ENCODE peak calls at places on chromosomes 12 and 14, in six cellular contexts. V is fibroblast of mammary gland, E is heart left ventricle, Z is NB4, L is HFF-Myc, F is GM20000. S is an unnamed sample.

GRCh38 chr14:93114713-93115068 is 1.0 kb downstream of the ITPK1 start:
- DNase-seq in E (no peak), V (no peak), Z (no peak), L (no peak), F (no peak), S (no peak)

GRCh38 chr12:76020281-76020680 is 11.3 kb downstream of the PHLDA1 start:
- DNase-seq in F (no peak), V (peak), E (no peak), L (no peak), Z (peak), S (peak)

GRCh38 chr14:25537846-25538455 is 488.0 kb upstream of the STXBP6 start:
- DNase-seq in Z (peak), F (peak), E (no peak), L (no peak), V (peak), S (peak)

GRCh38 chr14:23306412-23307145 is at the start of gene BCL2L2:
- DNase-seq in F (peak), L (peak), V (peak), Z (peak), E (peak), S (peak)

GRCh38 chr14:86196476-86196875 is 666.5 kb downstream of the FLRT2 start:
- DNase-seq in Z (no peak), E (no peak), V (no peak), F (no peak), L (no peak), S (peak)

GRCh38 chr12:48000878-48001321 is 3.4 kb downstream of the COL2A1 start:
- DNase-seq in V (peak), E (peak), Z (peak), L (no peak), F (no peak), S (peak)

GRCh38 chr14:72892879-72893635 is 844 bp downstream of the DPF3 start:
- DNase-seq in Z (peak), V (no peak), F (peak), L (no peak), E (peak), S (peak)

GRCh38 chr12:116910645-116911449 is at the start of gene FBXW8:
- DNase-seq in V (peak), Z (peak), L (peak), F (peak), E (peak), S (peak)

GRCh38 chr14:99413972-99414371 is 66.7 kb downstream of the SETD3 start:
- DNase-seq in E (no peak), Z (no peak), L (no peak), F (no peak), V (no peak), S (no peak)

GRCh38 chr14:26204954-26205479 is 392.8 kb downstream of the NOVA1 start:
- DNase-seq in E (peak), Z (no peak), L (no peak), F (no peak), V (peak), S (peak)

GRCh38 chr12:124465473-124465872 is 101.9 kb downstream of the NCOR2 start:
- DNase-seq in Z (no peak), V (no peak), E (no peak), L (no peak), F (no peak), S (no peak)

GRCh38 chr12:27822076-27822712 is 42.2 kb upstream of the MANSC4 start:
- DNase-seq in L (peak), V (peak), Z (peak), F (peak), E (no peak), S (peak)

GRCh38 chr12:69685810-69686209 is 13.3 kb downstream of the BEST3 start:
- DNase-seq in F (no peak), L (no peak), V (peak), E (no peak), Z (no peak), S (peak)

GRCh38 chr14:23056956-23057756 is at the start of gene CDH24:
- DNase-seq in L (no peak), Z (peak), E (peak), V (peak), F (peak), S (peak)

GRCh38 chr12:81330480-81330879 is 252.6 kb downstream of the ACSS3 start:
- DNase-seq in L (no peak), V (peak), E (no peak), F (no peak), Z (peak), S (peak)

GRCh38 chr12:131210506-131211278 is 257.0 kb downstream of the ADGRD1 start:
- DNase-seq in E (no peak), Z (no peak), L (no peak), F (no peak), V (no peak), S (no peak)

GRCh38 chr12:31263661-31264060 is 62.3 kb downstream of the SINHCAF start:
- DNase-seq in V (peak), E (no peak), L (no peak), Z (no peak), F (no peak), S (no peak)

GRCh38 chr14:91173221-91173670 is 59.4 kb downstream of the DGLUCY start:
- DNase-seq in E (peak), Z (peak), L (peak), F (peak), V (peak), S (peak)

GRCh38 chr12:113096675-113097461 is 38.7 kb downstream of the RASAL1 start:
- DNase-seq in Z (no peak), V (no peak), E (no peak), F (no peak), L (no peak), S (no peak)

GRCh38 chr12:63808631-63809030 is 28.9 kb downstream of the RXYLT1 start:
- DNase-seq in V (peak), Z (no peak), E (no peak), L (no peak), F (no peak), S (peak)

GRCh38 chr12:68536885-68537284 is 73.8 kb upstream of the RAP1B start:
- DNase-seq in L (no peak), E (no peak), F (no peak), Z (peak), V (no peak), S (peak)

GRCh38 chr14:105494606-105494929 is 3.5 kb downstream of the TEDC1 start:
- DNase-seq in E (no peak), L (no peak), V (no peak), Z (no peak), F (no peak), S (no peak)

GRCh38 chr14:105496831-105497591 is 6.0 kb downstream of the TEDC1 start:
- DNase-seq in F (no peak), L (no peak), Z (no peak), V (no peak), E (no peak), S (no peak)

GRCh38 chr14:105495990-105496830 is 5.2 kb downstream of the TEDC1 start:
- DNase-seq in E (no peak), Z (no peak), F (no peak), V (no peak), L (no peak), S (no peak)

GRCh38 chr14:105493921-105494605 is 3.0 kb downstream of the TEDC1 start:
- DNase-seq in V (no peak), E (no peak), F (no peak), Z (no peak), L (no peak), S (no peak)

DNA sequence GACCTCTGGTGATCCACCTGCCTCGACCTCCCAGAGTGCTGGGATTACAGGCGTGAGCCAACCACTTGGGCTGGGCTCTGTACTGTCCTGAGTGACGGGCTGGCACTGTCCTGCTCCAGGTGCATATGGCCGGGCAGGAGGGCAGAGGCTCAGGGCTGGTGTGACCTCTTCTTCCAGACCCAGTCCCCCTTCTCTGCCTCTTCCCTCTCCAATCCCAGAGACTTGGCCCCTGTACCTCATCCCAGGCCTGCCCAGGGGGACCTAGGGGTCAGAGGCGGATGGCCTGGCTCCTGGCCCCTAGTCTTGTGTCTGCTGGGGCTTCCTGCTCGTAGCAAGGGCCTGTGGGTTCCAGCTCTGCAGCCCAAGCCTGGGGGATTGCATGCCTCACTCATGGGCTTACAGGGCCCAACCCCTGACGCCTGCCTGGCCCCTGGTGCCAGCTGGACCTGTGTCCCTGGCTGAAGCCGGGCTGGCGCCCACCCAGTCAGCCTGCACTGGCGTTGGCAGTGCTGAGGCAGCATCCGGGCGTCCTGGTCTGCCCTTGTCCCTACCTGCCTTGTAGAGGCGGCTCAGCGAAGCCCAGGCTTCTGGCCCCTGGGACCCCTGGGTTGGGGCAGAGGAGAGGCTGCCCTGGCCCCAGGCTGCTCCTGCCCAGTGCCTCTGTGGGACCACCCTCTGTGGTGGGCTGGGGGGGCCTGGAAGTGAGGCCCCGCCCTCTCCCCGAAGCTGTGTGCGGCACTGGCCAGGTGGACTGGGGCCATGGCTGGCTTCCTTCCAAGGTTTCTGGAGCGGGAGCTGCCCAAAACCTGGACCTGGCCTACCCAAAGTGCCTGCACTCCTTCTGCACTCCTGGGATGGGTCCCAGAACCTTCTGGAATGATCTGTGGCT is 4.3 kb downstream of the TEDC1 start:
- DNase-seq in Z (no peak), L (no peak), E (peak), F (no peak), V (no peak), S (no peak)
- TF ChIP-seq CTCF in Z (no peak), L (no peak), E (no peak), F (no peak), V (no peak), S (no peak)

GRCh38 chr14:49687942-49688700 is at the start of gene POLE2:
- DNase-seq in L (peak), F (peak), V (peak), Z (peak), E (peak), S (peak)
- TF ChIP-seq CTCF in L (no peak), F (no peak), V (no peak), Z (no peak), E (peak), S (no peak)

DNA sequence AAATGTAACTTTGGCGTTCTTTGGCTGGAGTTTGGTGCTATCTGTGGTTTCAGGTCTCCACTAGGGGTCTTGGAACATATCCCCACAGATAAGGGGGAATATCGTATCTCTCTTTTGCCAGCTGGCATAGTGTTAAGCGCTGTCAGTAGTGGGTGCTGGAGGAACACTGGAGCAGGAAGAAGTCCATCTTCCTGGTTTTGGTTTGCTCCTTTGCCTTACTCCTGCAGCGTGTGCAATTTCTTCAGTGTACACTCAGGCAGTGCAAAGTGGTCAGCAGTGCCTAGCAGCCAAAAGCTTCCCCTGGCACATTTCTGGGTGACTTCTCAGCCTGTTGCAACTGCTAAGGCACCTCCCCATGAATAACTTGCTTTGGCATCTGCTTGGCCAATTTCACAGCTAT is 11.7 kb upstream of the RIPK3 start:
- DNase-seq in F (no peak), E (no peak), Z (no peak), L (no peak), V (peak), S (peak)
- TF ChIP-seq CTCF in F (no peak), E (no peak), Z (no peak), L (no peak), V (no peak), S (no peak)

GRCh38 chr12:172732-173161 is 41.2 kb downstream of the SLC6A12 start:
- DNase-seq in V (no peak), E (no peak), L (no peak), F (no peak), Z (peak), S (no peak)
- TF ChIP-seq CTCF in V (no peak), E (no peak), L (no peak), F (no peak), Z (no peak), S (no peak)

GRCh38 chr12:127308148-127308547 is 958.8 kb upstream of the TMEM132C start:
- DNase-seq in F (no peak), Z (no peak), V (no peak), L (no peak), E (no peak), S (no peak)
- TF ChIP-seq CTCF in F (no peak), Z (no peak), V (no peak), L (no peak), E (no peak), S (no peak)

GRCh38 chr14:95294320-95294719 is 25.4 kb downstream of the CLMN start:
- DNase-seq in F (no peak), L (no peak), Z (no peak), E (no peak), V (no peak), S (no peak)
- TF ChIP-seq CTCF in F (no peak), L (no peak), Z (no peak), E (no peak), V (no peak), S (no peak)

DNA sequence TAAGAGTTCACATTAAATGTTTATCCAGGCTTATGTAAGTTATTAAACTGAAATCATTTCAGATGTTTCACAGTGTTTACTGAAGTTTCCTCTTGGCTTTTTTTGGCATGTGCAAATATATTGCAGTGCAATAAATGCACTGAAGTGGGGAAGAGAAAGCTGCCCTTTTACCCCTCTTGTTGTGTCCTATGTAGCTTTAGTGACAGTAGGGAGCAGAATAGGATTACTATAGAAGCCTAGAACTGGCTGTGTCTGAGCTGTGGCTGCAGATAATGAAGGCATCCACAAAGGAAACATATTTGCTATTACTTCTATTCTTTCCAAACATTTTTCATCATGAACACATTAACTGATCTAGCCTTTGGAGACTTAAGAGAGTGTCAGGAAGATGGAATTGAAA is 24.1 kb upstream of the CNTN1 start:
- DNase-seq in E (no peak), Z (no peak), V (no peak), L (no peak), F (no peak), S (no peak)
- TF ChIP-seq CTCF in E (no peak), Z (no peak), V (no peak), L (no peak), F (no peak), S (no peak)

S was measured in cardiac fibroblast.